ENCODE peak calls at places on chromosome 17, in nine cellular contexts. N is H54; H is T-helper 1 cell; J is NCI-H1092; B is activated effector memory CD4-positive, alpha-beta T cell treated with anti-CD3 and anti-CD28 coated beads, Interleukin-2, amount 50 U/mL, for 16 hours; S is astrocyte of the hippocampus; E is endodermal cell; O is spleen; C is B cell. D is an unnamed sample.

GRCh38 chr17:20981046-20981920 is 61.5 kb downstream of the USP22 start:
- DNase-seq in H (no peak), O (no peak), C (no peak), B (no peak), E (peak; percentile 40), S (no peak), J (no peak), N (no peak), D (no peak)

GRCh38 chr17:79792984-79793923 is 3.6 kb downstream of the CBX8 start:
- DNase-seq in O (no peak), N (peak; percentile 77), S (no peak), C (no peak), J (no peak), E (peak; percentile 79), B (no peak), H (no peak), D (no peak)

GRCh38 chr17:41127371-41127770 is 3.4 kb upstream of the KRTAP4-12 start:
- DNase-seq in S (no peak), J (no peak), H (no peak), N (no peak), C (no peak), B (no peak), O (no peak), E (no peak), D (no peak)

GRCh38 chr17:73833779-73834613 is 189.8 kb upstream of the SDK2 start:
- DNase-seq in N (no peak), O (peak; percentile 22), H (no peak), C (no peak), B (no peak), S (peak; percentile 14), J (no peak), E (peak; percentile 76), D (no peak)

GRCh38 chr17:81166033-81166472 is at the start of gene AATK:
- DNase-seq in B (no peak), J (no peak), O (no peak), S (no peak), C (no peak), H (no peak), E (no peak), N (no peak), D (no peak)

GRCh38 chr17:33166472-33166871 is 126.6 kb downstream of the ASIC2 start:
- DNase-seq in C (no peak), H (no peak), O (no peak), E (no peak), J (no peak), S (no peak), N (no peak), B (no peak), D (no peak)

GRCh38 chr17:27990979-27991378 is 51.5 kb upstream of the NLK start:
- DNase-seq in S (no peak), C (no peak), E (no peak), N (no peak), H (no peak), B (no peak), J (no peak), O (no peak), D (no peak)

GRCh38 chr17:31479524-31479923 is 88.0 kb downstream of the RAB11FIP4 start:
- DNase-seq in O (no peak), N (no peak), J (no peak), E (no peak), S (no peak), C (no peak), H (no peak), B (no peak), D (no peak)

GRCh38 chr17:6924121-6924676 is 71.7 kb upstream of the ALOX12 start:
- DNase-seq in C (no peak), J (no peak), B (no peak), O (no peak), S (peak; percentile 30), E (no peak), N (no peak), H (no peak), D (no peak)

GRCh38 chr17:4535667-4536258 is 19.4 kb downstream of the MYBBP1A start:
- DNase-seq in S (no peak), E (peak; percentile 83), C (no peak), O (no peak), H (no peak), B (no peak), J (no peak), N (no peak), D (no peak)

GRCh38 chr17:82566129-82566995 is 46.8 kb downstream of the FOXK2 start:
- DNase-seq in N (no peak), O (no peak), B (no peak), C (no peak), J (no peak), E (no peak), S (no peak), H (no peak), D (no peak)

GRCh38 chr17:2867441-2868424 is 71.5 kb downstream of the RAP1GAP2 start:
- DNase-seq in E (peak; percentile 97), H (no peak), C (no peak), S (peak; percentile 51), N (no peak), O (no peak), B (no peak), J (no peak), D (no peak)

GRCh38 chr17:43530303-43531081 is 15.6 kb downstream of the ETV4 start:
- DNase-seq in B (no peak), C (no peak), N (no peak), H (no peak), S (peak; percentile 98), O (peak; percentile 76), E (peak; percentile 100), J (peak; percentile 79), D (no peak)

GRCh38 chr17:76726231-76726765 is at the start of gene JMJD6:
- DNase-seq in O (peak; percentile 98), C (no peak), B (no peak), S (peak; percentile 98), J (peak; percentile 91), H (no peak), E (peak; percentile 100), N (peak; percentile 90), D (peak; percentile 90)

GRCh38 chr17:42744283-42744805 is 496 bp downstream of the EZH1 start:
- DNase-seq in C (peak; percentile 75), B (peak; percentile 90), O (no peak), E (no peak), H (peak; percentile 63), J (peak; percentile 56), S (peak; percentile 60), N (peak; percentile 80), D (no peak)

GRCh38 chr17:82926716-82927115 is 86.9 kb upstream of the ZNF750 start:
- DNase-seq in B (no peak), E (no peak), C (no peak), O (peak; percentile 59), H (no peak), J (no peak), S (no peak), N (no peak), D (no peak)

GRCh38 chr17:34712481-34713195 is 133.3 kb downstream of the TMEM132E start:
- DNase-seq in O (no peak), J (no peak), S (no peak), N (no peak), E (peak; percentile 32), C (no peak), H (no peak), B (no peak), D (no peak)

GRCh38 chr17:30344283-30345088 is 10.6 kb upstream of the TMIGD1 start:
- DNase-seq in H (no peak), B (no peak), N (no peak), S (peak; percentile 42), C (no peak), O (no peak), J (peak; percentile 66), E (no peak), D (peak; percentile 96)

GRCh38 chr17:19290047-19290705 is 53.0 kb downstream of the EPN2 start:
- DNase-seq in E (peak; percentile 65), S (no peak), C (no peak), H (no peak), N (no peak), B (no peak), O (peak; percentile 63), J (no peak), D (no peak)

GRCh38 chr17:29559640-29560039 is 7.2 kb downstream of the ABHD15 start:
- DNase-seq in E (peak; percentile 30), H (no peak), J (no peak), C (no peak), B (no peak), N (no peak), S (no peak), O (no peak), D (peak; percentile 70)

GRCh38 chr17:45325810-45326209 is 9.0 kb upstream of the MAP3K14 start:
- DNase-seq in O (peak; percentile 25), S (no peak), C (no peak), H (no peak), N (no peak), J (no peak), B (no peak), E (peak; percentile 34), D (no peak)

D was measured in LNCaP clone FGC.